ENCODE peak calls at places on chromosomes 16 and 17, in seven cellular contexts. I is GM12891, J is NCI-H69, A is adipocyte, B is GM12892, X is NCI-H1930, C is breast epithelium. T is an unnamed sample.

GRCh38 chr16:88376835-88377726 is 5.7 kb upstream of the ZNF469 start:
- DNase-seq in A (no peak), C (no peak), I (no peak), B (no peak), J (peak), X (no peak), T (no peak)

GRCh38 chr16:84976644-84977400 is 34.5 kb downstream of the ZDHHC7 start:
- DNase-seq in J (no peak), B (no peak), A (no peak), C (peak), I (no peak), X (no peak), T (no peak)

GRCh38 chr16:8801686-8802085 is 4.0 kb downstream of the PMM2 start:
- DNase-seq in B (no peak), I (no peak), A (no peak), X (no peak), J (no peak), C (no peak), T (no peak)

GRCh38 chr17:49130891-49131290 is 1.7 kb upstream of the B4GALNT2 start:
- DNase-seq in I (no peak), A (no peak), C (no peak), X (no peak), B (no peak), J (no peak), T (no peak)

GRCh38 chr16:19722981-19723380 is 4.9 kb downstream of the IQCK start:
- DNase-seq in A (no peak), B (no peak), X (no peak), I (no peak), J (no peak), C (no peak), T (no peak)

GRCh38 chr17:10616502-10617119 is 40.5 kb downstream of the MYH3 start:
- DNase-seq in I (peak), C (peak), X (peak), J (peak), B (peak), A (peak), T (no peak)

GRCh38 chr17:57946798-57947358 is 8.3 kb downstream of the CUEDC1 start:
- DNase-seq in J (peak), A (peak), X (no peak), B (peak), I (peak), C (no peak), T (no peak)

GRCh38 chr17:62681061-62681938 is 53.8 kb downstream of the MRC2 start:
- DNase-seq in J (no peak), X (no peak), B (no peak), C (no peak), I (no peak), A (no peak), T (no peak)

GRCh38 chr17:2602597-2603017 is 9.2 kb downstream of the PAFAH1B1 start:
- DNase-seq in X (no peak), B (no peak), A (no peak), C (no peak), J (peak), I (no peak), T (no peak)

GRCh38 chr17:4850236-4850635 is 17.1 kb downstream of the MINK1 start:
- DNase-seq in C (no peak), J (peak), A (no peak), B (no peak), X (no peak), I (no peak), T (no peak)

GRCh38 chr16:4372578-4373355 is 1.1 kb downstream of the VASN start:
- DNase-seq in I (no peak), X (no peak), J (peak), C (no peak), B (no peak), A (peak), T (no peak)

GRCh38 chr16:10862432-10862831 is 14.6 kb upstream of the CIITA start:
- DNase-seq in B (no peak), J (no peak), A (peak), X (no peak), I (no peak), C (no peak), T (no peak)

GRCh38 chr16:83615553-83615952 is 192.2 kb upstream of the HSBP1 start:
- DNase-seq in C (no peak), B (no peak), J (no peak), X (no peak), I (no peak), A (peak), T (peak)

GRCh38 chr17:57338257-57338919 is 82.1 kb downstream of the MSI2 start:
- DNase-seq in X (no peak), B (peak), C (no peak), I (peak), A (no peak), J (no peak), T (no peak)

GRCh38 chr16:71421911-71422310 is 19.9 kb downstream of the TLE7 start:
- DNase-seq in B (no peak), C (no peak), I (no peak), A (no peak), X (no peak), J (peak), T (no peak)

GRCh38 chr17:17507465-17508011 is 11.3 kb upstream of the RASD1 start:
- DNase-seq in I (no peak), C (no peak), X (no peak), J (peak), B (no peak), A (no peak), T (no peak)

GRCh38 chr17:17414316-17414937 is 62.4 kb upstream of the MED9 start:
- DNase-seq in X (no peak), I (no peak), J (no peak), C (peak), A (peak), B (no peak), T (no peak)

GRCh38 chr16:6031567-6031966 is 934.0 kb upstream of the EEF2KMT start:
- DNase-seq in C (no peak), A (no peak), X (no peak), I (no peak), J (no peak), B (no peak), T (no peak)

GRCh38 chr17:27414271-27414670 is 42.0 kb upstream of the KSR1 start:
- DNase-seq in B (no peak), C (no peak), J (no peak), X (no peak), A (no peak), I (no peak), T (no peak)

GRCh38 chr17:2050871-2051387 is 4.0 kb upstream of the HIC1 start:
- DNase-seq in C (no peak), I (no peak), X (peak), B (no peak), J (peak), A (peak), T (no peak)

GRCh38 chr17:27477050-27477647 is 20.9 kb downstream of the KSR1 start:
- DNase-seq in J (no peak), B (no peak), A (no peak), C (no peak), I (no peak), X (no peak), T (no peak)

GRCh38 chr17:30599424-30600061 is 122.3 kb downstream of the GOSR1 start:
- DNase-seq in A (no peak), X (no peak), B (no peak), C (no peak), J (peak), I (no peak), T (no peak)

GRCh38 chr17:30520882-30521281 is 43.7 kb downstream of the GOSR1 start:
- DNase-seq in X (no peak), B (no peak), J (no peak), A (no peak), I (no peak), C (no peak), T (no peak)

GRCh38 chr17:9644910-9645751 is at the start of gene USP43:
- DNase-seq in X (peak), B (peak), I (peak), J (peak), A (peak), C (peak), T (no peak)

GRCh38 chr17:39979021-39979660 is 1.5 kb upstream of the PSMD3 start:
- DNase-seq in B (no peak), A (peak), C (no peak), X (no peak), I (no peak), J (no peak), T (no peak)

GRCh38 chr16:4615389-4616046 is 830 bp upstream of the UBALD1 start:
- DNase-seq in C (peak), I (no peak), B (no peak), A (no peak), J (peak), X (no peak), T (no peak)

GRCh38 chr17:36746654-36747053 is 145.3 kb downstream of the MRM1 start:
- DNase-seq in I (no peak), B (no peak), X (no peak), C (no peak), A (no peak), J (no peak), T (no peak)

GRCh38 chr17:68580236-68580903 is 20.8 kb downstream of the FAM20A start:
- DNase-seq in I (no peak), B (no peak), J (no peak), X (no peak), C (peak), A (peak), T (no peak)